ENCODE peak calls at places on chromosomes 4 and X, in eight cellular contexts. E is DND-41, L is transverse colon, Y is IMR-90, M is vagina, K is tibial artery, O is stomach, H is left lung. V is an unnamed sample.

GRCh38 chr4:73867783-73868182 is 1.4 kb upstream of the CXCL1 start:
- DNase-seq in E (no peak), L (peak; percentile 51), Y (no peak), M (no peak), K (no peak), O (peak; percentile 40), H (peak; percentile 49), V (peak; percentile 53)

GRCh38 chrX:32480019-32480418 is 731.3 kb downstream of the DMD start:
- DNase-seq in E (no peak), L (no peak), Y (peak; percentile 3), M (no peak), K (no peak), O (no peak), H (no peak), V (no peak)

GRCh38 chrX:39528161-39528560 is 569.6 kb downstream of the BCOR start:
- DNase-seq in E (no peak), L (no peak), Y (no peak), M (no peak), K (no peak), O (no peak), H (no peak), V (peak; percentile 35)

GRCh38 chrX:47581731-47582647 is at the start of gene TIMP1:
- DNase-seq in E (peak; percentile 88), L (peak; percentile 82), Y (peak; percentile 93), M (no peak), K (peak; percentile 96), O (peak; percentile 71), H (peak; percentile 93), V (peak; percentile 91)

GRCh38 chr4:41517747-41518146 is 20.2 kb upstream of the LIMCH1 start:
- DNase-seq in E (no peak), L (no peak), Y (no peak), M (no peak), K (no peak), O (no peak), H (no peak), V (no peak)

GRCh38 chr4:157172011-157172410 is 48.5 kb upstream of the GRIA2 start:
- DNase-seq in E (no peak), L (no peak), Y (peak; percentile 31), M (no peak), K (no peak), O (no peak), H (no peak), V (no peak)

GRCh38 chrX:70132877-70133302 is 357 bp upstream of the IGBP1 start:
- DNase-seq in E (no peak), L (no peak), Y (peak; percentile 3), M (no peak), K (no peak), O (no peak), H (no peak), V (no peak)

GRCh38 chr4:123651127-123651526 is 254.5 kb downstream of the SPRY1 start:
- DNase-seq in E (no peak), L (no peak), Y (no peak), M (no peak), K (no peak), O (no peak), H (no peak), V (no peak)

GRCh38 chrX:11867610-11868345 is 109.7 kb downstream of the MSL3 start:
- DNase-seq in E (no peak), L (no peak), Y (no peak), M (no peak), K (no peak), O (no peak), H (no peak), V (no peak)

GRCh38 chrX:23525531-23525930 is 141.8 kb upstream of the PRDX4 start:
- DNase-seq in E (no peak), L (no peak), Y (no peak), M (no peak), K (no peak), O (peak; percentile 48), H (no peak), V (no peak)

GRCh38 chr4:40848251-40848650 is 98.5 kb downstream of the NSUN7 start:
- DNase-seq in E (no peak), L (no peak), Y (peak; percentile 16), M (no peak), K (no peak), O (no peak), H (no peak), V (peak; percentile 53)

GRCh38 chrX:55342533-55343501 is 78.1 kb upstream of the PAGE3 start:
- DNase-seq in E (peak; percentile 56), L (peak; percentile 39), Y (no peak), M (no peak), K (no peak), O (peak; percentile 30), H (no peak), V (peak; percentile 73)

GRCh38 chr4:70182517-70183167 is 12.9 kb upstream of the ODAM start:
- DNase-seq in E (no peak), L (no peak), Y (no peak), M (no peak), K (no peak), O (no peak), H (no peak), V (no peak)

GRCh38 chr4:5204781-5205180 is 153.5 kb downstream of the STK32B start:
- DNase-seq in E (no peak), L (no peak), Y (no peak), M (no peak), K (no peak), O (no peak), H (no peak), V (no peak)

GRCh38 chr4:48022192-48022799 is 5.7 kb downstream of the NIPAL1 start:
- DNase-seq in E (no peak), L (no peak), Y (peak; percentile 6), M (no peak), K (no peak), O (no peak), H (no peak), V (no peak)

GRCh38 chrX:74259879-74260491 is 44.0 kb upstream of the ZCCHC13 start:
- DNase-seq in E (no peak), L (no peak), Y (no peak), M (no peak), K (no peak), O (no peak), H (no peak), V (peak; percentile 91)

GRCh38 chr4:8260656-8261111 is 8.9 kb upstream of the HTRA3 start:
- DNase-seq in E (no peak), L (peak; percentile 39), Y (peak; percentile 96), M (no peak), K (no peak), O (no peak), H (peak; percentile 66), V (peak; percentile 68)

GRCh38 chrX:44012484-44013096 is 39.4 kb upstream of the NDP start:
- DNase-seq in E (peak; percentile 66), L (peak; percentile 9), Y (peak; percentile 41), M (no peak), K (peak; percentile 66), O (peak; percentile 29), H (peak; percentile 56), V (no peak)

GRCh38 chr4:173237152-173237551 is 68.5 kb downstream of the GALNT7 start:
- DNase-seq in E (no peak), L (no peak), Y (no peak), M (no peak), K (no peak), O (no peak), H (no peak), V (no peak)
- H3K4me1 ChIP-seq in E (peaks cover 61% of the 10 kb centered on the region), L (peaks cover 8% of the 10 kb centered on the region), Y (no peaks in the 10 kb centered on the region), M (peaks cover 18% of the 10 kb centered on the region), K (peaks cover 7% of the 10 kb centered on the region), O (peaks cover 18% of the 10 kb centered on the region), H (no peaks in the 10 kb centered on the region), V (peaks cover 4% of the 10 kb centered on the region)

GRCh38 chr4:169008478-169008877 is 1.6 kb downstream of the CBR4 start:
- DNase-seq in E (no peak), L (no peak), Y (no peak), M (no peak), K (no peak), O (no peak), H (no peak), V (no peak)
- H3K27ac ChIP-seq in E (peak overlapping the region; percentile 2), L (peak overlapping the region; percentile 95), Y (no peak overlapping the region), M (no peak overlapping the region), K (no peak overlapping the region), O (no peak overlapping the region), H (no peak overlapping the region), V (no peak overlapping the region)

GRCh38 chr4:15162046-15162445 is 159.8 kb downstream of the CPEB2 start:
- DNase-seq in E (no peak), L (no peak), Y (no peak), M (no peak), K (no peak), O (no peak), H (no peak), V (peak; percentile 61)

GRCh38 chr4:15161439-15161838 is 159.2 kb downstream of the CPEB2 start:
- DNase-seq in E (no peak), L (no peak), Y (no peak), M (no peak), K (no peak), O (no peak), H (no peak), V (peak; percentile 53)

GRCh38 chr4:15162465-15163283 is 160.4 kb downstream of the CPEB2 start:
- DNase-seq in E (no peak), L (no peak), Y (peak; percentile 53), M (no peak), K (no peak), O (no peak), H (no peak), V (no peak)

GRCh38 chr4:15158410-15159091 is 156.3 kb downstream of the CPEB2 start:
- DNase-seq in E (no peak), L (no peak), Y (no peak), M (no peak), K (no peak), O (no peak), H (no peak), V (peak; percentile 86)

GRCh38 chr4:15159477-15160019 is 157.3 kb downstream of the CPEB2 start:
- DNase-seq in E (no peak), L (no peak), Y (no peak), M (no peak), K (no peak), O (no peak), H (no peak), V (no peak)
- TF ChIP-seq CTCF in E (no peak), L (no peak), Y (no peak), M (no peak), K (no peak), O (no peak), H (no peak), V (no peak)

GRCh38 chr4:38620025-38620424 is 44.0 kb upstream of the KLF3 start:
- DNase-seq in E (no peak), L (no peak), Y (no peak), M (no peak), K (no peak), O (no peak), H (no peak), V (no peak)
- H3K4me1 ChIP-seq in E (no peaks in the 10 kb centered on the region), L (peaks cover 10% of the 10 kb centered on the region), Y (peaks cover 5% of the 10 kb centered on the region), M (peaks cover 25% of the 10 kb centered on the region), K (no peaks in the 10 kb centered on the region), O (peaks cover 40% of the 10 kb centered on the region), H (peaks cover 18% of the 10 kb centered on the region), V (no peaks in the 10 kb centered on the region)

DNA sequence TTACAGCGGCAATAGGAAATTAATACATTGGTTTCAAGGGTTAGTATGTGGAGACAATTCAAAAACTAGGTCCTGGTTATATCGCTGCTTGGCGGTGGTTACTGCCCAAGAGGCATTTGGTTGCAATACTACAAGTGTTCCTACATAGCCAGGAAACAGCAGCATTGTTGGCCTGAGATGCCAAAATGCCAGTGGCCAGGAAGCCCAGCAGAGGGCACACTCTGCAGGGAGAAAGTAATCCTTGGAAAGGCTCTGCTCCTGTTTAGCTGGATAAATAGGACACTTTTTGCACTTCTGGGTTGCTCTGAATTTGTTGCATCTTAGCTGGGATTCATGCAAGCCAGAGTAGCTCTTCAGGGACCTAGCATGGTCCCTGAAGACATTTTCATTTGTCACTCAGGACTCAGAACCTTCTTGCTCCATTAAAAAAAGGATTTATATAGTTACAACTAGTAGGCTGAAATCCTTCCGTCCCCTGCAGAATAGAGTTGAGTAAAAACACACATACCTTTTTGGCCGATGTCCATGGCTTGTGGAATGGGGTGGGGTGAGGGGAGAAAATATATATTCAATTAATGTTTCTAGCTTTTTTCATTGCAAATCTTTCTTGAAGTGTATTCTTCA is 8.1 kb upstream of the GPR119 start:
- DNase-seq in E (peak; percentile 14), L (peak; percentile 16), Y (peak; percentile 45), M (no peak), K (no peak), O (peak; percentile 56), H (peak; percentile 38), V (peak; percentile 83)
- H3K27ac ChIP-seq in E (no peak overlapping the region), L (no peak overlapping the region), Y (no peak overlapping the region), M (no peak overlapping the region), K (no peak overlapping the region), O (no peak overlapping the region), H (no peak overlapping the region), V (no peak overlapping the region)

V was measured in endodermal cell.